ENCODE peak calls at places on chromosomes 5 and 9, in eight cellular contexts. Z is KG1, R is mesenteric fat pad, X is T-helper 2 cell, H is brain pericyte, U is H54, C is uterus, K is HEK293T. P is an unnamed sample.

GRCh38 chr9:935348-935965 is 41.0 kb upstream of the DMRT3 start:
- DNase-seq in Z (no peak), R (no peak), X (no peak), H (no peak), U (no peak), C (no peak), K (peak), P (no peak)

GRCh38 chr9:128385493-128386205 is 14.5 kb downstream of the URM1 start:
- DNase-seq in Z (no peak), R (no peak), X (no peak), H (no peak), U (no peak), C (no peak), K (no peak), P (no peak)

GRCh38 chr5:132228241-132229035 is 785 bp upstream of the P4HA2 start:
- DNase-seq in Z (no peak), R (peak), X (no peak), H (no peak), U (no peak), C (no peak), K (no peak), P (no peak)

GRCh38 chr5:132384506-132384905 is 15.0 kb downstream of the SLC22A5 start:
- DNase-seq in Z (no peak), R (no peak), X (no peak), H (no peak), U (no peak), C (no peak), K (no peak), P (no peak)

GRCh38 chr5:80139573-80139972 is 104.4 kb downstream of the THBS4 start:
- DNase-seq in Z (no peak), R (no peak), X (no peak), H (no peak), U (no peak), C (no peak), K (no peak), P (no peak)

GRCh38 chr5:3342271-3343100 is 253.1 kb upstream of the IRX1 start:
- DNase-seq in Z (no peak), R (peak), X (no peak), H (no peak), U (no peak), C (no peak), K (no peak), P (peak)

GRCh38 chr9:127307802-127308201 is 43.2 kb downstream of the GARNL3 start:
- DNase-seq in Z (no peak), R (no peak), X (no peak), H (no peak), U (no peak), C (no peak), K (no peak), P (no peak)

GRCh38 chr9:114902773-114903589 is 27.4 kb downstream of the TNFSF8 start:
- DNase-seq in Z (no peak), R (no peak), X (no peak), H (no peak), U (no peak), C (no peak), K (no peak), P (no peak)

GRCh38 chr9:127509261-127509954 is 58.1 kb downstream of the LRSAM1 start:
- DNase-seq in Z (no peak), R (no peak), X (no peak), H (no peak), U (no peak), C (no peak), K (no peak), P (no peak)

GRCh38 chr9:97078362-97078761 is 39.4 kb upstream of the CTSV start:
- DNase-seq in Z (no peak), R (no peak), X (no peak), H (no peak), U (no peak), C (no peak), K (no peak), P (no peak)

GRCh38 chr5:399296-400281 is 43.4 kb upstream of the EXOC3 start:
- DNase-seq in Z (peak), R (peak), X (no peak), H (peak), U (no peak), C (peak), K (peak), P (peak)

GRCh38 chr9:20508242-20508641 is 114.1 kb downstream of the MLLT3 start:
- DNase-seq in Z (no peak), R (no peak), X (no peak), H (no peak), U (no peak), C (no peak), K (no peak), P (no peak)

GRCh38 chr5:172274951-172275753 is 8.4 kb downstream of the UBTD2 start:
- DNase-seq in Z (no peak), R (no peak), X (no peak), H (no peak), U (no peak), C (no peak), K (no peak), P (no peak)

GRCh38 chr5:126126574-126126973 is 296.6 kb upstream of the GRAMD2B start:
- DNase-seq in Z (no peak), R (no peak), X (no peak), H (no peak), U (no peak), C (no peak), K (no peak), P (no peak)

GRCh38 chr9:100379862-100380261 is 27.1 kb upstream of the TEX10 start:
- DNase-seq in Z (no peak), R (no peak), X (no peak), H (peak), U (peak), C (no peak), K (no peak), P (no peak)

GRCh38 chr5:129664336-129664937 is 83.5 kb upstream of the MINAR2 start:
- DNase-seq in Z (no peak), R (no peak), X (no peak), H (peak), U (no peak), C (peak), K (peak), P (no peak)

GRCh38 chr5:133149333-133149732 is 97.5 kb downstream of the HSPA4 start:
- DNase-seq in Z (no peak), R (no peak), X (no peak), H (no peak), U (no peak), C (no peak), K (no peak), P (no peak)

GRCh38 chr5:123720955-123721354 is 209.0 kb downstream of the CSNK1G3 start:
- DNase-seq in Z (no peak), R (no peak), X (no peak), H (no peak), U (no peak), C (no peak), K (no peak), P (no peak)

GRCh38 chr5:152811985-152812384 is 406.9 kb upstream of the NMUR2 start:
- DNase-seq in Z (no peak), R (no peak), X (no peak), H (no peak), U (no peak), C (no peak), K (no peak), P (no peak)